ENCODE peak calls at places on chromosomes 16 and 17, in ten cellular contexts. L is tibial nerve, D is mesendoderm, E is aorta, A is H1, M is cardiac muscle cell, V is upper lobe of right lung, C is dorsolateral prefrontal cortex, R is tibial artery, Z is Peyer's patch. P is an unnamed sample.

GRCh38 chr17:29107933-29108805 is 65.2 kb downstream of the PIPOX start:
- DNase-seq in D (peak; percentile 44), M (no peak), V (no peak), C (no peak), L (no peak), Z (no peak), A (no peak), E (no peak), R (no peak), P (no peak)

GRCh38 chr16:80100846-80101451 is 439.8 kb upstream of the DYNLRB2 start:
- DNase-seq in E (no peak), A (no peak), M (no peak), D (no peak), R (no peak), V (no peak), L (no peak), Z (no peak), C (no peak), P (no peak)

GRCh38 chr17:82228278-82228841 is 482 bp upstream of the SLC16A3 start:
- DNase-seq in C (no peak), L (no peak), D (no peak), R (peak; percentile 79), A (no peak), E (peak; percentile 87), Z (peak; percentile 77), V (peak; percentile 89), M (no peak), P (peak; percentile 60)

GRCh38 chr16:67537636-67538591 is 9.3 kb downstream of the RIPOR1 start:
- DNase-seq in E (peak; percentile 89), C (no peak), V (peak; percentile 84), L (no peak), M (peak; percentile 61), D (peak; percentile 45), Z (peak; percentile 79), R (no peak), A (no peak), P (peak; percentile 68)

GRCh38 chr16:53780051-53780450 is 76.1 kb downstream of the FTO start:
- DNase-seq in Z (no peak), R (no peak), V (no peak), E (no peak), A (no peak), L (no peak), C (no peak), D (no peak), M (no peak), P (no peak)

GRCh38 chr17:68533887-68534700 is 21.9 kb downstream of the PRKAR1A start:
- DNase-seq in L (no peak), D (peak; percentile 35), A (no peak), C (no peak), E (no peak), Z (no peak), M (no peak), V (no peak), R (no peak), P (no peak)

GRCh38 chr16:89574681-89575246 is 794 bp upstream of the CPNE7 start:
- DNase-seq in A (no peak), E (no peak), Z (no peak), R (no peak), M (peak; percentile 79), D (peak; percentile 90), L (no peak), C (no peak), V (peak; percentile 79), P (peak; percentile 46)

GRCh38 chr16:75620326-75621169 is 2.5 kb downstream of the ADAT1 start:
- DNase-seq in C (no peak), Z (peak; percentile 35), L (no peak), D (no peak), R (no peak), E (no peak), V (no peak), A (no peak), M (no peak), P (peak; percentile 4)

GRCh38 chr17:5584971-5585794 is 874 bp upstream of the NLRP1 start:
- DNase-seq in V (no peak), L (no peak), R (no peak), E (no peak), C (no peak), M (no peak), A (no peak), D (peak; percentile 81), Z (peak; percentile 23), P (no peak)

GRCh38 chr16:23962001-23962400 is 126.2 kb downstream of the PRKCB start:
- DNase-seq in M (no peak), C (no peak), E (no peak), R (no peak), D (no peak), A (no peak), Z (no peak), V (no peak), L (no peak), P (no peak)

GRCh38 chr16:10362077-10362863 is 23.6 kb upstream of the ATF7IP2 start:
- DNase-seq in D (no peak), L (no peak), E (no peak), V (no peak), R (no peak), M (no peak), C (no peak), A (no peak), Z (peak; percentile 58), P (no peak)

GRCh38 chr17:63476494-63476856 is 386 bp upstream of the ACE start:
- DNase-seq in D (peak; percentile 64), A (no peak), C (no peak), L (no peak), V (no peak), R (no peak), M (peak; percentile 70), E (no peak), Z (no peak), P (no peak)

GRCh38 chr16:2664522-2665096 is 17.7 kb upstream of the KCTD5 start:
- DNase-seq in M (no peak), V (no peak), E (no peak), L (no peak), D (no peak), C (no peak), Z (no peak), R (no peak), A (no peak), P (no peak)
- H3K27ac ChIP-seq in M (no peak overlapping the region), V (no peak overlapping the region), E (no peak overlapping the region), L (no peak overlapping the region), D (no peak overlapping the region), C (no peak overlapping the region), Z (peak overlapping the region; percentile 58), R (no peak overlapping the region), A (no peak overlapping the region), P (no peak overlapping the region)

GRCh38 chr17:77072670-77073069 is 68.1 kb upstream of the SEC14L1 start:
- DNase-seq in C (no peak), V (no peak), A (no peak), D (no peak), E (no peak), L (no peak), R (no peak), M (no peak), Z (no peak), P (no peak)
- H3K27me3 ChIP-seq in C (no peaks in the 10 kb centered on the region), V (peaks cover 13% of the 10 kb centered on the region), A (no peaks in the 10 kb centered on the region), D (no peaks in the 10 kb centered on the region), E (no peaks in the 10 kb centered on the region), L (no peaks in the 10 kb centered on the region), R (no peaks in the 10 kb centered on the region), M (no peaks in the 10 kb centered on the region), Z (no peaks in the 10 kb centered on the region), P (no peaks in the 10 kb centered on the region)

GRCh38 chr16:28491970-28492474 is at the start of gene CLN3:
- DNase-seq in Z (peak; percentile 94), C (peak; percentile 96), E (peak; percentile 94), M (peak; percentile 91), A (peak; percentile 77), V (peak; percentile 94), R (peak; percentile 97), D (peak; percentile 98), L (peak; percentile 88), P (peak; percentile 74)

GRCh38 chr16:28495795-28496749 is 1.6 kb downstream of the APOBR start:
- DNase-seq in V (no peak), R (no peak), A (no peak), E (no peak), L (no peak), M (no peak), C (no peak), D (no peak), Z (no peak), P (no peak)

GRCh38 chr16:28495098-28495793 is 803 bp downstream of the APOBR start:
- DNase-seq in A (no peak), M (no peak), R (no peak), C (no peak), L (no peak), V (no peak), Z (no peak), D (no peak), E (no peak), P (no peak)

GRCh38 chr16:28492511-28492910 is 637 bp upstream of the CLN3 start:
- DNase-seq in D (no peak), V (no peak), C (no peak), R (no peak), A (no peak), L (no peak), M (no peak), Z (no peak), E (no peak), P (no peak)

DNA sequence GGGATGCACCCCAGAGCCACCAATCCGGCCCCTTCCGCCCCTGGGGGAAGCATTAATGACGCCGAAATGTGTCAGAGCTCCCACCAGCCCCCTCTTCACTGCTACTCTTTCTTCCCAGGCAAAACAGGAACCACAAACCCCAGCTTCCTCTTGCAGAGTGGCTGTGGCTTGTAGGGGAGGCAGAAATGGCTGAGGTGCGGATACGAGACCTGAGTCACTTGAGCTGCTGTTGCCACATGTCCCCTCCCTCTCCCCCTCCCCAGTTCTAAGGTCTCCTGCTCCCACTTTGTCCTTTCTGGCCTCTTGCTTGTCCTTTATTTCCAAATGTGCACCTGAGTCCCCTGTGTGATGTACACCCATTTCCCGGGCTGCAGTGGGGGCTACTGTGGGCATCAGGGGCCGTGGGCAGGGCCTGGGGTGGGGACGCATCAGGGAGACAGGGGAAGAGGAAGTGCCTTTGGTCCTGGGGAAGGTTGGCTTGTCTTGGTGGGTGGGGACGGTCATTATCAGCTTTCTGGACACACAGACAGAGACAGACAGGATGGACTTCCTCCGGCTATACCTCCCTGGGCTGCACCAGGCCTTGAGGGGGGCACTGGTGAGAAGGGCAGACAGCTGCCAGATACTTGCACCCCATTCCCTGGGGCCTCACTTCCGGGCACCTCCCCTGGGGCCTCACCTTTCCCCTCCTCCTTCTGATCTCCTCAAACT is at the start of gene APOBR:
- DNase-seq in V (peak; percentile 82), D (no peak), L (no peak), Z (peak; percentile 93), C (no peak), A (no peak), E (no peak), M (no peak), R (no peak), P (peak; percentile 81)
- H3K4me3 ChIP-seq in V (peak within 1 kb of the TSS; percentile 48), D (no peak within 1 kb of the TSS), L (peak within 1 kb of the TSS; percentile 36), Z (peak within 1 kb of the TSS; percentile 30), C (no peak within 1 kb of the TSS), A (no peak within 1 kb of the TSS), E (no peak within 1 kb of the TSS), M (no peak within 1 kb of the TSS), R (peak within 1 kb of the TSS; percentile 27), P (peak within 1 kb of the TSS; percentile 82)

DNA sequence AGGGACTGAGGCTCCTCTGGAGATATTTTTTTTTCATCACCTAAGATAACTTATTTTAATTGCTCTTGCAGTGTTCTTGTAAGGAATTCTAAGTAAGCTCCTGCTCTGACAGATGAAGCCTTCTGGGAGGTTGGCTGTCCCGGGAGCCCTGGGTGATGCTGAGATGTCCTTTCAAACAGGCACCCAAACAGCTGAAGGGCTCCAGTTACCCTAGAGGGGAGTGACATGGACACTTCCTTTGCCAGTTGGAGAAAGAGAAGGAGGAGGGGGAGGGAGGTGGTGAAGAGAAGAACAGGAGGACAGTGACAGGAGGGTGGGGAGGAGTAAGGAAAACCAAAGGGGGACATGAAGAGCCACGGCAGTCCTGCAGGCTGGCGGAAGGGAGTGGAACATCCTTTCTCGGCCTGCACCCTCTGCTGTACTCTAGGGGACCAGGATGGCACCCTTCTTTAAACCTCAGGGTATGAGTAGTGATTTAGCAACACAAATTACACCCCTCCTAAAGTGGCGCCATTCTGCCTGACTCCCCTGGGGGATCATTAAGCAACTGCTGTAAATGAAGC is 51.8 kb downstream of the MYH3 start:
- DNase-seq in M (no peak), Z (no peak), D (peak; percentile 25), A (no peak), L (no peak), R (no peak), E (no peak), V (no peak), C (no peak), P (no peak)
- H3K27ac ChIP-seq in M (no peak overlapping the region), Z (no peak overlapping the region), D (no peak overlapping the region), A (no peak overlapping the region), L (no peak overlapping the region), R (no peak overlapping the region), E (no peak overlapping the region), V (no peak overlapping the region), C (no peak overlapping the region), P (no peak overlapping the region)